ENCODE peak calls at places on chromosome 18, in nine cellular contexts. One of them, this sample, is unnamed.
A peak's percentile ranks its signal among the peaks of the same experiment; 100 is the strongest.

GRCh38 chr18:73848656-73849055 is 299.0 kb downstream of the FBXO15 start:
- DNase-seq in endothelial cell: no peak
- DNase-seq in coronary artery: no peak
- DNase-seq in dorsolateral prefrontal cortex: no peak
- DNase-seq in bronchial epithelial cell: peak; percentile 59
- DNase-seq in neural crest cell: no peak
- DNase-seq in HFF-Myc: peak; percentile 48
- DNase-seq in mesothelial cell of epicardium: no peak
- DNase-seq in hepatocyte: no peak
- DNase-seq in this sample: no peak

GRCh38 chr18:74497778-74498177 is 1.6 kb downstream of the CNDP2 start:
- DNase-seq in dorsolateral prefrontal cortex: no peak
- DNase-seq in HFF-Myc: peak; percentile 30
- DNase-seq in mesothelial cell of epicardium: no peak
- DNase-seq in neural crest cell: no peak
- DNase-seq in endothelial cell: no peak
- DNase-seq in hepatocyte: no peak
- DNase-seq in bronchial epithelial cell: no peak
- DNase-seq in coronary artery: no peak
- DNase-seq in this sample: no peak

GRCh38 chr18:52422985-52423601 is 83.1 kb downstream of the DCC start:
- DNase-seq in dorsolateral prefrontal cortex: no peak
- DNase-seq in bronchial epithelial cell: no peak
- DNase-seq in neural crest cell: no peak
- DNase-seq in endothelial cell: no peak
- DNase-seq in mesothelial cell of epicardium: no peak
- DNase-seq in HFF-Myc: no peak
- DNase-seq in coronary artery: no peak
- DNase-seq in hepatocyte: peak; percentile 6
- DNase-seq in this sample: no peak

GRCh38 chr18:63831080-63831788 is 56.0 kb downstream of the SERPINB7 start:
- DNase-seq in endothelial cell: no peak
- DNase-seq in hepatocyte: no peak
- DNase-seq in coronary artery: no peak
- DNase-seq in neural crest cell: no peak
- DNase-seq in mesothelial cell of epicardium: no peak
- DNase-seq in HFF-Myc: no peak
- DNase-seq in bronchial epithelial cell: no peak
- DNase-seq in dorsolateral prefrontal cortex: no peak
- DNase-seq in this sample: no peak

GRCh38 chr18:9684901-9685738 is 23.0 kb upstream of the RAB31 start:
- DNase-seq in HFF-Myc: no peak
- DNase-seq in hepatocyte: no peak
- DNase-seq in mesothelial cell of epicardium: no peak
- DNase-seq in bronchial epithelial cell: no peak
- DNase-seq in neural crest cell: no peak
- DNase-seq in dorsolateral prefrontal cortex: no peak
- DNase-seq in coronary artery: no peak
- DNase-seq in endothelial cell: no peak
- DNase-seq in this sample: no peak

GRCh38 chr18:33755918-33756590 is 178.0 kb downstream of the ASXL3 start:
- DNase-seq in mesothelial cell of epicardium: no peak
- DNase-seq in coronary artery: no peak
- DNase-seq in hepatocyte: peak; percentile 73
- DNase-seq in HFF-Myc: peak; percentile 87
- DNase-seq in dorsolateral prefrontal cortex: peak; percentile 46
- DNase-seq in neural crest cell: no peak
- DNase-seq in bronchial epithelial cell: peak; percentile 96
- DNase-seq in endothelial cell: no peak
- DNase-seq in this sample: peak; percentile 21

GRCh38 chr18:11320981-11321380 is 171.6 kb upstream of the PIEZO2 start:
- DNase-seq in endothelial cell: no peak
- DNase-seq in HFF-Myc: peak; percentile 90
- DNase-seq in mesothelial cell of epicardium: no peak
- DNase-seq in dorsolateral prefrontal cortex: no peak
- DNase-seq in neural crest cell: no peak
- DNase-seq in hepatocyte: no peak
- DNase-seq in bronchial epithelial cell: no peak
- DNase-seq in coronary artery: no peak
- DNase-seq in this sample: no peak

GRCh38 chr18:61869631-61870030 is 23.2 kb downstream of the RNF152 start:
- DNase-seq in dorsolateral prefrontal cortex: no peak
- DNase-seq in mesothelial cell of epicardium: no peak
- DNase-seq in endothelial cell: no peak
- DNase-seq in bronchial epithelial cell: no peak
- DNase-seq in HFF-Myc: no peak
- DNase-seq in coronary artery: no peak
- DNase-seq in hepatocyte: no peak
- DNase-seq in neural crest cell: no peak
- DNase-seq in this sample: no peak

GRCh38 chr18:52163478-52163877 is 176.5 kb upstream of the DCC start:
- DNase-seq in bronchial epithelial cell: no peak
- DNase-seq in endothelial cell: no peak
- DNase-seq in HFF-Myc: no peak
- DNase-seq in coronary artery: no peak
- DNase-seq in hepatocyte: no peak
- DNase-seq in mesothelial cell of epicardium: no peak
- DNase-seq in dorsolateral prefrontal cortex: no peak
- DNase-seq in neural crest cell: no peak
- DNase-seq in this sample: no peak

GRCh38 chr18:60413944-60414547 is 41.5 kb upstream of the MC4R start:
- DNase-seq in hepatocyte: peak; percentile 28
- DNase-seq in neural crest cell: no peak
- DNase-seq in dorsolateral prefrontal cortex: no peak
- DNase-seq in mesothelial cell of epicardium: no peak
- DNase-seq in coronary artery: no peak
- DNase-seq in HFF-Myc: no peak
- DNase-seq in endothelial cell: peak; percentile 32
- DNase-seq in bronchial epithelial cell: peak; percentile 25
- DNase-seq in this sample: peak; percentile 52

GRCh38 chr18:50424877-50425690 is 50.2 kb downstream of the SKA1 start:
- DNase-seq in bronchial epithelial cell: peak; percentile 79
- DNase-seq in hepatocyte: peak; percentile 77
- DNase-seq in endothelial cell: no peak
- DNase-seq in mesothelial cell of epicardium: no peak
- DNase-seq in HFF-Myc: peak; percentile 17
- DNase-seq in coronary artery: no peak
- DNase-seq in dorsolateral prefrontal cortex: no peak
- DNase-seq in neural crest cell: no peak
- DNase-seq in this sample: no peak

GRCh38 chr18:37210781-37211180 is 354.8 kb downstream of the CELF4 start:
- DNase-seq in mesothelial cell of epicardium: no peak
- DNase-seq in dorsolateral prefrontal cortex: no peak
- DNase-seq in HFF-Myc: no peak
- DNase-seq in endothelial cell: no peak
- DNase-seq in coronary artery: no peak
- DNase-seq in neural crest cell: no peak
- DNase-seq in hepatocyte: no peak
- DNase-seq in bronchial epithelial cell: no peak
- DNase-seq in this sample: no peak

GRCh38 chr18:58009166-58009565 is 34.9 kb upstream of the NEDD4L start:
- DNase-seq in bronchial epithelial cell: no peak
- DNase-seq in endothelial cell: no peak
- DNase-seq in HFF-Myc: no peak
- DNase-seq in hepatocyte: no peak
- DNase-seq in mesothelial cell of epicardium: no peak
- DNase-seq in dorsolateral prefrontal cortex: no peak
- DNase-seq in coronary artery: no peak
- DNase-seq in neural crest cell: no peak
- DNase-seq in this sample: no peak

GRCh38 chr18:57221084-57221483 is 74.2 kb downstream of the BOD1L2 start:
- DNase-seq in coronary artery: no peak
- DNase-seq in bronchial epithelial cell: no peak
- DNase-seq in HFF-Myc: no peak
- DNase-seq in endothelial cell: no peak
- DNase-seq in dorsolateral prefrontal cortex: no peak
- DNase-seq in mesothelial cell of epicardium: no peak
- DNase-seq in hepatocyte: no peak
- DNase-seq in neural crest cell: no peak
- DNase-seq in this sample: no peak

GRCh38 chr18:59065684-59066083 is 74.0 kb upstream of the SEC11C start:
- DNase-seq in bronchial epithelial cell: peak; percentile 54
- DNase-seq in hepatocyte: no peak
- DNase-seq in mesothelial cell of epicardium: no peak
- DNase-seq in HFF-Myc: no peak
- DNase-seq in coronary artery: no peak
- DNase-seq in endothelial cell: no peak
- DNase-seq in neural crest cell: no peak
- DNase-seq in dorsolateral prefrontal cortex: no peak
- DNase-seq in this sample: no peak

GRCh38 chr18:68962623-68963022 is 164.7 kb downstream of the CCDC102B start:
- DNase-seq in bronchial epithelial cell: peak; percentile 12
- DNase-seq in mesothelial cell of epicardium: no peak
- DNase-seq in dorsolateral prefrontal cortex: no peak
- DNase-seq in coronary artery: no peak
- DNase-seq in neural crest cell: no peak
- DNase-seq in endothelial cell: no peak
- DNase-seq in hepatocyte: no peak
- DNase-seq in HFF-Myc: no peak
- DNase-seq in this sample: no peak

GRCh38 chr18:58057291-58057965 is 13.4 kb downstream of the NEDD4L start:
- DNase-seq in endothelial cell: no peak
- DNase-seq in HFF-Myc: no peak
- DNase-seq in mesothelial cell of epicardium: no peak
- DNase-seq in dorsolateral prefrontal cortex: no peak
- DNase-seq in hepatocyte: no peak
- DNase-seq in coronary artery: no peak
- DNase-seq in bronchial epithelial cell: no peak
- DNase-seq in neural crest cell: no peak
- DNase-seq in this sample: no peak

GRCh38 chr18:23890589-23890988 is 124.0 kb upstream of the TTC39C start:
- DNase-seq in hepatocyte: no peak
- DNase-seq in dorsolateral prefrontal cortex: no peak
- DNase-seq in mesothelial cell of epicardium: no peak
- DNase-seq in HFF-Myc: peak; percentile 24
- DNase-seq in neural crest cell: no peak
- DNase-seq in endothelial cell: no peak
- DNase-seq in bronchial epithelial cell: no peak
- DNase-seq in coronary artery: no peak
- DNase-seq in this sample: no peak

GRCh38 chr18:47343291-47343690 is 91.8 kb upstream of the SKOR2 start:
- DNase-seq in dorsolateral prefrontal cortex: no peak
- DNase-seq in hepatocyte: no peak
- DNase-seq in bronchial epithelial cell: no peak
- DNase-seq in coronary artery: no peak
- DNase-seq in HFF-Myc: no peak
- DNase-seq in endothelial cell: no peak
- DNase-seq in neural crest cell: no peak
- DNase-seq in mesothelial cell of epicardium: no peak
- DNase-seq in this sample: no peak

GRCh38 chr18:35658112-35658511 is 76.6 kb downstream of the GALNT1 start:
- DNase-seq in endothelial cell: no peak
- DNase-seq in HFF-Myc: no peak
- DNase-seq in hepatocyte: no peak
- DNase-seq in neural crest cell: no peak
- DNase-seq in bronchial epithelial cell: no peak
- DNase-seq in coronary artery: no peak
- DNase-seq in mesothelial cell of epicardium: no peak
- DNase-seq in dorsolateral prefrontal cortex: no peak
- DNase-seq in this sample: no peak

GRCh38 chr18:8426401-8426800 is 182.8 kb upstream of the RAB12 start:
- DNase-seq in mesothelial cell of epicardium: no peak
- DNase-seq in bronchial epithelial cell: no peak
- DNase-seq in endothelial cell: peak; percentile 61
- DNase-seq in neural crest cell: peak; percentile 38
- DNase-seq in dorsolateral prefrontal cortex: no peak
- DNase-seq in HFF-Myc: no peak
- DNase-seq in coronary artery: no peak
- DNase-seq in hepatocyte: no peak
- DNase-seq in this sample: peak; percentile 28
- TF ChIP-seq CTCF in mesothelial cell of epicardium: peak; percentile 46
- TF ChIP-seq CTCF in bronchial epithelial cell: peak; percentile 24
- TF ChIP-seq CTCF in endothelial cell: peak; percentile 63
- TF ChIP-seq CTCF in neural crest cell: peak; percentile 49
- TF ChIP-seq CTCF in dorsolateral prefrontal cortex: no peak
- TF ChIP-seq CTCF in HFF-Myc: peak; percentile 43
- TF ChIP-seq CTCF in coronary artery: no peak
- TF ChIP-seq CTCF in hepatocyte: no peak
- TF ChIP-seq CTCF in this sample: peak; percentile 50

GRCh38 chr18:45213040-45213333 is 402.3 kb upstream of the SLC14A2 start:
- DNase-seq in neural crest cell: no peak
- DNase-seq in mesothelial cell of epicardium: no peak
- DNase-seq in bronchial epithelial cell: no peak
- DNase-seq in endothelial cell: no peak
- DNase-seq in dorsolateral prefrontal cortex: no peak
- DNase-seq in hepatocyte: no peak
- DNase-seq in coronary artery: no peak
- DNase-seq in HFF-Myc: no peak
- DNase-seq in this sample: no peak
- TF ChIP-seq CTCF in neural crest cell: peak; percentile 10
- TF ChIP-seq CTCF in mesothelial cell of epicardium: peak; percentile 11
- TF ChIP-seq CTCF in bronchial epithelial cell: no peak
- TF ChIP-seq CTCF in endothelial cell: peak; percentile 46
- TF ChIP-seq CTCF in dorsolateral prefrontal cortex: no peak
- TF ChIP-seq CTCF in hepatocyte: no peak
- TF ChIP-seq CTCF in coronary artery: no peak
- TF ChIP-seq CTCF in HFF-Myc: no peak
- TF ChIP-seq CTCF in this sample: no peak

DNA sequence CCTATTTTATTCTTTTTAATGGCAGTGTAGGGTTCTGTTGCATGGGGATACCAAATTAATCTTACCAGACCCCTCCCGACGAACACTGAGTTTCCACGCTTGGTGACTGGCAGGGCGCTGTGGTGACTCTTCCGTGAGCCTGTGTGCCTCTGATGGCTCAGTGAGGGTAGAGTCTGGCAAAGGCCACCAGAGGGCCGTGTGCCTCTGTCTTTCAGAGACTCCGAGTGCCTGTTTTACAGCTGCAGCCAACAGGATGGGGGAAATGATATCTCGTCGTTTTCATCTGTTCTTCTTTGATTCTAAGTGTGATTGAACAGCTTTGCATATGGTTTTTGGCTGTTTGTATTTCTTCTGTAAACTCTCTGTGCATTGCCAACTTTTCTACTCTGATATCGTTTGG is 99.8 kb downstream of the ZNF236 start:
- DNase-seq in dorsolateral prefrontal cortex: peak; percentile 72
- DNase-seq in mesothelial cell of epicardium: no peak
- DNase-seq in coronary artery: no peak
- DNase-seq in endothelial cell: peak; percentile 50
- DNase-seq in HFF-Myc: no peak
- DNase-seq in hepatocyte: peak; percentile 61
- DNase-seq in bronchial epithelial cell: peak; percentile 8
- DNase-seq in neural crest cell: peak; percentile 40
- DNase-seq in this sample: peak; percentile 9
- TF ChIP-seq CTCF in dorsolateral prefrontal cortex: peak; percentile 77
- TF ChIP-seq CTCF in mesothelial cell of epicardium: no peak
- TF ChIP-seq CTCF in coronary artery: no peak
- TF ChIP-seq CTCF in endothelial cell: peak; percentile 30
- TF ChIP-seq CTCF in HFF-Myc: peak; percentile 46
- TF ChIP-seq CTCF in hepatocyte: peak; percentile 57
- TF ChIP-seq CTCF in bronchial epithelial cell: peak; percentile 37
- TF ChIP-seq CTCF in neural crest cell: peak; percentile 72
- TF ChIP-seq CTCF in this sample: no peak

DNA sequence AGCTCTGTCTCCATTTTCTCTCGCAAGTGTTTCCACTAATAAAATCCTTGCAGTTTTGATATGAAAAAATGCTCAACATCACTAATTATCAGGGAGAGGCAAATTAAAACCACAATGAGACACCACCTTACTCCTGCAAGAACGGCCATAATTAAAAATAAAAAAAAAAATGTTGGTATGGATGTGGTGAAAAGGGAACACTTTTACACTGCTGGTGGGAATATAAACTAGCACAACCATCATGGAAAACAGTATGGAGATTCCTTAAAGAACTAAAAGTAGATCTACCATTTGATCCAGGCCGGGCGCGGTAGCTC is 49.8 kb upstream of the GREB1L start:
- DNase-seq in HFF-Myc: no peak
- DNase-seq in coronary artery: no peak
- DNase-seq in bronchial epithelial cell: no peak
- DNase-seq in hepatocyte: no peak
- DNase-seq in mesothelial cell of epicardium: no peak
- DNase-seq in endothelial cell: no peak
- DNase-seq in neural crest cell: no peak
- DNase-seq in dorsolateral prefrontal cortex: no peak
- DNase-seq in this sample: no peak
- TF ChIP-seq CTCF in HFF-Myc: no peak
- TF ChIP-seq CTCF in coronary artery: no peak
- TF ChIP-seq CTCF in bronchial epithelial cell: no peak
- TF ChIP-seq CTCF in hepatocyte: no peak
- TF ChIP-seq CTCF in mesothelial cell of epicardium: peak; percentile 18
- TF ChIP-seq CTCF in endothelial cell: no peak
- TF ChIP-seq CTCF in neural crest cell: peak; percentile 12
- TF ChIP-seq CTCF in dorsolateral prefrontal cortex: no peak
- TF ChIP-seq CTCF in this sample: no peak

This sample was measured in Calu3.